ENCODE peak calls at places on chromosomes 6 and 20, in seven cellular contexts. C is esophagus squamous epithelium, Z is adrenal gland, R is lower leg skin, J is A549, W is prostate gland, X is uterus. G is an unnamed sample.

GRCh38 chr20:58695084-58695722 is 2.6 kb downstream of the NPEPL1 start:
- DNase-seq in C (no peak), Z (no peak), R (peak; percentile 77), J (no peak), W (no peak), X (no peak), G (no peak)

GRCh38 chr6:130853555-130854183 is 26.5 kb downstream of the SMLR1 start:
- DNase-seq in C (no peak), Z (no peak), R (no peak), J (no peak), W (no peak), X (no peak), G (no peak)

GRCh38 chr20:44691424-44692423 is 23.4 kb upstream of the CCN5 start:
- DNase-seq in C (no peak), Z (no peak), R (peak; percentile 93), J (no peak), W (no peak), X (peak; percentile 60), G (no peak)

GRCh38 chr6:130425532-130425931 is 59.7 kb downstream of the TMEM200A start:
- DNase-seq in C (no peak), Z (no peak), R (no peak), J (no peak), W (no peak), X (no peak), G (no peak)

GRCh38 chr6:97322226-97322625 is 39.2 kb upstream of the MMS22L start:
- DNase-seq in C (no peak), Z (no peak), R (no peak), J (no peak), W (no peak), X (no peak), G (no peak)

GRCh38 chr6:2792330-2792729 is 27.1 kb downstream of the WRNIP1 start:
- DNase-seq in C (no peak), Z (no peak), R (no peak), J (no peak), W (no peak), X (no peak), G (no peak)

GRCh38 chr6:115891111-115891669 is 169.5 kb downstream of the FRK start:
- DNase-seq in C (no peak), Z (no peak), R (no peak), J (peak; percentile 2), W (no peak), X (no peak), G (no peak)

GRCh38 chr6:53161481-53162009 is 12.9 kb upstream of the GCM1 start:
- DNase-seq in C (no peak), Z (no peak), R (no peak), J (no peak), W (no peak), X (no peak), G (no peak)

GRCh38 chr6:131976545-131977061 is 25.4 kb upstream of the CCN2 start:
- DNase-seq in C (no peak), Z (no peak), R (no peak), J (no peak), W (no peak), X (no peak), G (no peak)

GRCh38 chr6:93392797-93393196 is 26.6 kb downstream of the EPHA7 start:
- DNase-seq in C (no peak), Z (no peak), R (no peak), J (no peak), W (no peak), X (no peak), G (no peak)

GRCh38 chr6:138485586-138486248 is 13.6 kb downstream of the NHSL1 start:
- DNase-seq in C (no peak), Z (no peak), R (no peak), J (no peak), W (no peak), X (no peak), G (no peak)

GRCh38 chr20:49853640-49854039 is 41.0 kb downstream of the SLC9A8 start:
- DNase-seq in C (no peak), Z (peak; percentile 67), R (no peak), J (no peak), W (no peak), X (no peak), G (peak; percentile 81)

GRCh38 chr6:111841822-111842221 is 31.4 kb downstream of the FYN start:
- DNase-seq in C (no peak), Z (no peak), R (no peak), J (no peak), W (no peak), X (no peak), G (no peak)

GRCh38 chr6:112337209-112337638 is 9.9 kb upstream of the RFPL4B start:
- DNase-seq in C (no peak), Z (peak; percentile 38), R (no peak), J (peak; percentile 39), W (peak; percentile 35), X (peak; percentile 49), G (peak; percentile 71)

GRCh38 chr6:117449549-117450439 is 24.1 kb upstream of the ROS1 start:
- DNase-seq in C (no peak), Z (peak; percentile 55), R (no peak), J (no peak), W (peak; percentile 31), X (peak; percentile 53), G (peak; percentile 64)

GRCh38 chr6:4661391-4661790 is 114.8 kb upstream of the CDYL start:
- DNase-seq in C (no peak), Z (no peak), R (peak; percentile 72), J (no peak), W (no peak), X (no peak), G (no peak)

GRCh38 chr20:24608926-24609667 is 139.7 kb downstream of the SYNDIG1 start:
- DNase-seq in C (no peak), Z (no peak), R (peak; percentile 50), J (no peak), W (no peak), X (no peak), G (no peak)

GRCh38 chr20:11624704-11625103 is 293.0 kb upstream of the BTBD3 start:
- DNase-seq in C (no peak), Z (no peak), R (no peak), J (no peak), W (no peak), X (no peak), G (no peak)

DNA sequence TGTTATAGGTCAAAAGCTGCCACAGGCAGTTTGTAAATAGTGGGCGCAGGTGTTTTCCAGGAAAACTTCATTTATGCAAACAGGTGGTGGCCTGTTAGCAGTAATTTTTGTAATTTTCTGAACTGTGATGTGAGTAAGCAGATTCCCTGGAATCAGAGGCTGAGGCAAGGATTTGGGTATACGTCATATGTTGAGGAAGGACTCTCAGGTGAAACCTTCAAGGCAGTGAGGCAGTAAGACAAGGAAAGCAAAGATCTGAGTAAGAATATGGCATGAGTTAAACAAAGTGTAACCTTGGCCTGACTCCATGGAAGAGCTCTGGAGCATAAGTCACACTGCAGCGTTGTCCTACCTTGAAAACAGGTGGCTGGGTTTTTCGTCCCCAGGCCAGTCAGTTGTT is 291.1 kb upstream of the BTBD3 start:
- DNase-seq in C (no peak), Z (no peak), R (no peak), J (no peak), W (no peak), X (no peak), G (no peak)
- TF ChIP-seq POLR2A in C (no peak), Z (no peak), R (no peak), J (no peak), W (no peak), X (no peak), G (no peak)

GRCh38 chr6:26215200-26216014 is 128.2 kb downstream of the HFE start:
- DNase-seq in C (no peak), Z (no peak), R (no peak), J (no peak), W (no peak), X (no peak), G (peak; percentile 23)
- TF ChIP-seq POLR2A in C (no peak), Z (peak; percentile 32), R (no peak), J (no peak), W (no peak), X (no peak), G (no peak)

GRCh38 chr6:157274471-157275226 is 48.7 kb downstream of the TMEM242 start:
- DNase-seq in C (peak; percentile 21), Z (peak; percentile 75), R (peak; percentile 96), J (peak; percentile 67), W (peak; percentile 54), X (peak; percentile 57), G (peak; percentile 77)
- TF ChIP-seq POLR2A in C (peak; percentile 56), Z (peak; percentile 33), R (no peak), J (peak; percentile 3), W (peak; percentile 9), X (no peak), G (no peak)

GRCh38 chr6:36676142-36677058 is 2.1 kb upstream of the CDKN1A start:
- DNase-seq in C (no peak), Z (no peak), R (no peak), J (no peak), W (peak; percentile 23), X (no peak), G (peak; percentile 35)

GRCh38 chr6:36679043-36679821 is 718 bp downstream of the CDKN1A start:
- DNase-seq in C (no peak), Z (peak; percentile 79), R (peak; percentile 96), J (no peak), W (peak; percentile 50), X (peak; percentile 81), G (peak; percentile 84)

GRCh38 chr6:36678488-36679042 is at the start of gene CDKN1A:
- DNase-seq in C (no peak), Z (peak; percentile 93), R (peak; percentile 98), J (peak; percentile 66), W (peak; percentile 95), X (peak; percentile 92), G (peak; percentile 97)

GRCh38 chr6:36677753-36678487 is 594 bp upstream of the CDKN1A start:
- DNase-seq in C (no peak), Z (no peak), R (no peak), J (no peak), W (no peak), X (no peak), G (no peak)

GRCh38 chr6:36677059-36677749 is 1.3 kb upstream of the CDKN1A start:
- DNase-seq in C (no peak), Z (no peak), R (no peak), J (no peak), W (peak; percentile 69), X (no peak), G (no peak)
- TF ChIP-seq POLR2A in C (no peak), Z (no peak), R (no peak), J (no peak), W (peak; percentile 18), X (no peak), G (no peak)

GRCh38 chr6:125067552-125067951 is 86.0 kb upstream of the TPD52L1 start:
- DNase-seq in C (no peak), Z (no peak), R (no peak), J (no peak), W (no peak), X (no peak), G (no peak)
- TF ChIP-seq POLR2A in C (no peak), Z (no peak), R (no peak), J (no peak), W (no peak), X (no peak), G (no peak)

GRCh38 chr6:29627762-29628418 is 5.1 kb downstream of the GABBR1 start:
- DNase-seq in C (no peak), Z (peak; percentile 61), R (peak; percentile 95), J (peak; percentile 56), W (peak; percentile 52), X (peak; percentile 90), G (peak; percentile 42)
- TF ChIP-seq POLR2A in C (peak; percentile 58), Z (peak; percentile 39), R (no peak), J (no peak), W (peak; percentile 69), X (peak; percentile 68), G (peak; percentile 44)